ENCODE peak calls at places on chromosomes 13 and 19, in ten cellular contexts. N, W, Y, S, L, O, J, V, Q and X are unnamed samples.

GRCh38 chr19:31258211-31259052 is 90.8 kb downstream of the TSHZ3 start:
- DNase-seq in W (no peak), Y (no peak), Q (no peak), N (no peak), J (no peak), S (no peak), V (peak), L (no peak), O (no peak), X (no peak)

GRCh38 chr19:35442091-35442490 is 6.0 kb upstream of the FFAR2 start:
- DNase-seq in Q (no peak), W (no peak), O (no peak), Y (no peak), L (no peak), J (no peak), V (no peak), S (no peak), N (no peak), X (no peak)

GRCh38 chr13:39892731-39893293 is 237.3 kb downstream of the COG6 start:
- DNase-seq in J (peak), O (no peak), S (peak), V (no peak), N (no peak), Y (peak), W (no peak), L (no peak), Q (no peak), X (no peak)

GRCh38 chr13:33109319-33109718 is 93.1 kb downstream of the KL start:
- DNase-seq in W (no peak), Y (peak), Q (no peak), O (no peak), V (no peak), L (no peak), S (peak), N (no peak), J (no peak), X (no peak)

GRCh38 chr13:28545583-28546333 is 50.8 kb upstream of the FLT1 start:
- DNase-seq in J (no peak), Y (no peak), V (no peak), S (no peak), Q (no peak), O (no peak), W (no peak), N (no peak), L (no peak), X (no peak)

GRCh38 chr13:73933795-73934194 is 200.4 kb downstream of the KLF12 start:
- DNase-seq in J (no peak), S (no peak), N (no peak), Y (no peak), W (no peak), V (no peak), Q (no peak), O (no peak), L (no peak), X (no peak)

GRCh38 chr19:51002542-51003311 is 1.3 kb upstream of the KLK8 start:
- DNase-seq in J (no peak), V (peak), Y (peak), S (peak), L (peak), N (no peak), O (peak), Q (no peak), W (peak), X (peak)

GRCh38 chr13:24208314-24208713 is 47.8 kb downstream of the SPATA13 start:
- DNase-seq in Y (peak), J (no peak), N (peak), V (no peak), O (no peak), Q (no peak), W (no peak), S (peak), L (peak), X (peak)

GRCh38 chr19:49938662-49939061 is 9.4 kb upstream of the NUP62 start:
- DNase-seq in Q (no peak), W (no peak), V (no peak), S (no peak), Y (no peak), J (no peak), O (no peak), L (no peak), N (no peak), X (no peak)

GRCh38 chr13:45916859-45917418 is 65.4 kb upstream of the SIAH3 start:
- DNase-seq in W (no peak), J (no peak), S (no peak), Q (no peak), V (no peak), Y (no peak), L (no peak), O (no peak), N (no peak), X (no peak)

GRCh38 chr19:11495481-11495880 is 10.2 kb downstream of the ZNF653 start:
- DNase-seq in L (no peak), Q (no peak), O (no peak), W (no peak), J (no peak), Y (no peak), N (no peak), V (no peak), S (no peak), X (no peak)

GRCh38 chr13:31477961-31478360 is 261.4 kb upstream of the RXFP2 start:
- DNase-seq in L (no peak), O (no peak), S (peak), N (peak), Q (no peak), V (no peak), W (no peak), J (peak), Y (no peak), X (no peak)
- H3K27ac ChIP-seq in L (no peak), O (no peak), S (peak), N (no peak), Q (no peak), V (no peak), W (no peak), J (peak), Y (no peak), X (no peak)

GRCh38 chr19:55175117-55175867 is 4.8 kb downstream of the SYT5 start:
- DNase-seq in J (no peak), S (no peak), L (no peak), Y (no peak), Q (no peak), V (peak), N (no peak), W (no peak), O (no peak), X (no peak)

GRCh38 chr19:55172741-55173140 is 6.3 kb upstream of the DNAAF3 start:
- DNase-seq in L (no peak), N (peak), V (no peak), S (peak), Q (no peak), Y (no peak), J (no peak), W (no peak), O (no peak), X (peak)

GRCh38 chr19:55173186-55173716 is 6.8 kb upstream of the DNAAF3 start:
- DNase-seq in L (no peak), O (no peak), S (peak), J (no peak), Q (no peak), Y (no peak), V (no peak), N (no peak), W (no peak), X (no peak)

GRCh38 chr19:55174425-55175116 is 5.5 kb downstream of the SYT5 start:
- DNase-seq in W (no peak), Y (no peak), O (no peak), J (no peak), S (no peak), L (no peak), Q (no peak), N (no peak), V (no peak), X (no peak)

DNA sequence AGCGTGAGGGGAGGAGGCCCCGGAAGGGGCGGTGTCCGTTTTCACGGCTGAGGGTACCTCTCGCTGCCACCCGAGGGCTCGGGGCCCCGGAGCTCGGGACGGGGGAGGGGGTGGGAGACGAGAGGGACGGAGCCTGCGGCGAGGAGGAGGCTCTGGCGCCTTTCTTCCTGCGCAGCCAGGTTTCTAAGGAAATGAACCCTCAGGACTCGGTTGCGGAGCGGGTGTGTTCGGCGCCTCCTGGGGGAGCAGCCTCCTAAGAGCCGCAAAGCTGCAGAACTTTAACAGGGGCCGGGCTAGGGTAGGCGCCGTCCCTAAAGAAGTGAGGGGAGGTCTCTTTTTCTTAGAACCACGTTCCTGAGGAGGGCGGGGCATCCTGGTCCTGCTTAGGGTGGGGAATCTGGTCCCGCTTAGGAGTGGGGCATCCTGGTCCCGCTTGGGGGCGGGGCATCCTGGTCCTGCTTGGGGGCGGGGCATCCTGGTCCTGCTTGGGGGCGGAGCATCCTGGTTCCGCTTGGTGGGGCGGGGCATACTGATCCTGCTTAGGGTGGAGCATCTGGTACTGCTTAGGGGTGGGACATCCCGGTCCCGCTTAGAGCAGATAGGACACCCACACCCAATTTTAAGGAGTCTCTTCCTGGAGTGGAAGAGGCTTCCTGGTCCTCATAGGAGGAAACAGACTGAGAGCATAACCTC is 6.2 kb downstream of the SYT5 start:
- DNase-seq in N (peak), J (peak), S (peak), Q (no peak), Y (peak), W (peak), V (peak), O (peak), L (peak), X (peak)
- TF ChIP-seq EZH2 in N (no peak), J (no peak), S (no peak), Q (no peak), Y (no peak), W (no peak), V (no peak), O (no peak), L (no peak), X (no peak)

DNA sequence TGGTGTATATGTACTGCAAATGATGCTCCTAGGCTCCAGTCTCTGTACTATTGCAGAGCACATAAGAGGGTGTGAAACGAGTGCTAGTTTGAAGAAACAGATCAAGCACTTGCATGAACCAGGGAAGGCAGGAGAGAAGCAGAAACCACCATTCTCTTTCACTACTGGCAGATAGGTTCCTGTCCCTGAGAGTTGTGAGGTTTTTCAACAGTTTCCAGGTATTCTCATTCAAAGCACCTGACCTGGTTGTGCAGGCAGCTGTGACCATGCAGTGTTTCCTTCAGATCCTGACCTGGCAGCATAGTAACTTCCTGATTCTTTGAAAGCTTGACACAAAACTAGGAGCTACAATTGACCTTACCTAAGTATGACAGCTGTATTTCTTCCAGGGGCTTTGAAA is 164.9 kb downstream of the UFM1 start:
- DNase-seq in Y (no peak), O (no peak), N (no peak), S (no peak), J (no peak), W (no peak), L (no peak), V (no peak), Q (no peak), X (no peak)
- H3K27ac ChIP-seq in Y (no peak), O (no peak), N (no peak), S (no peak), J (no peak), W (no peak), L (no peak), V (no peak), Q (no peak), X (no peak)

GRCh38 chr19:18225355-18225701 is 910 bp downstream of the PDE4C start:
- DNase-seq in V (no peak), L (no peak), Y (no peak), N (no peak), S (no peak), Q (no peak), W (no peak), J (no peak), O (no peak), X (no peak)
- TF ChIP-seq EZH2 in V (peak), L (no peak), Y (peak), N (peak), S (no peak), Q (no peak), W (no peak), J (no peak), O (peak), X (no peak)

GRCh38 chr19:14496849-14497346 is 971 bp upstream of the GIPC1 start:
- DNase-seq in V (no peak), W (no peak), O (no peak), L (no peak), S (peak), N (no peak), J (no peak), Y (no peak), Q (no peak), X (no peak)

GRCh38 chr19:14495678-14496028 is 274 bp downstream of the GIPC1 start:
- DNase-seq in Y (no peak), S (no peak), O (no peak), Q (no peak), J (no peak), V (no peak), L (no peak), W (no peak), N (no peak), X (no peak)

GRCh38 chr19:14494451-14494850 is 1.5 kb downstream of the GIPC1 start:
- DNase-seq in W (no peak), N (no peak), O (no peak), Y (no peak), S (no peak), J (no peak), L (no peak), V (no peak), Q (no peak), X (no peak)

GRCh38 chr19:14496029-14496848 is at the start of gene GIPC1:
- DNase-seq in N (peak), W (peak), J (peak), Q (peak), L (peak), O (peak), V (peak), Y (peak), S (peak), X (peak)

DNA sequence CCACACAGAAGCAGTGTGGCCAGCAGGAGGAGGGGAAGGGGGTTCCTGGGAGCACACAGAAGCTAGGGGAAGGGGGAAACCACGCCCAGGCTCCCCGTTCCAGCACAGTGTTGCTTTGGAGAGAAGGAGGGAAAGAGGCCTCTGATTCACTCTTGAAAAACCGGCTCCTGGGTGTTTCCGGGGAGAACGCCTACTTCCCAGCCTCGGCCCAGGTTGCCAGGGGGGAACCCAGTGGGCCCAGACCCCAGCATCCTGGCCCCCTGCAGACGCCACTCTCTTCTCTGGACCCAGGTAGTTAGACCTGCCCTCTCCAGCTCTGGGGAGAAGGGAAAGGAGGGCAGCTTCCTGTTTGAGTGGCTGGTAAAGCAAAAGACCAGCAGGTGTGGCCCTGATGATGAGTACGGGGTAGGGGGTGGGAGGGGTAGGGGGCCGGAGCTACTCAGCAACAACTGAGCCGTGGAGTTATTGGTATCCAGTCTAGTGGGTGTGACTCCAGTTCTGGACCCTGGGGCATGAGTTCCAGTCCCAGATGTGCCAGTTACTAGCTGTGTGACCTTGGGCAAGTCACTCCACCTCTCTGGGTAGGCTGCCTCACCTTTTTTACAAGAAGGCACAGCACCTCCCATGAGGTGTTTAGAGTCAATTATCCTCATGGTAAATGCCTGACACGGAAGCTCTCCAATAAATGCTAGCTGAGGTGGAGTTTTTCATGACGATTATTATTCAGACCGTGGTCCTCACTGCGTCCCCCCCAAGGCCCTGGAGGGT is 833 bp downstream of the GIPC1 start:
- DNase-seq in Y (no peak), Q (no peak), S (peak), L (no peak), O (no peak), J (no peak), N (no peak), W (peak), V (no peak), X (peak)
- H3K27ac ChIP-seq in Y (peak), Q (no peak), S (peak), L (peak), O (no peak), J (no peak), N (peak), W (peak), V (peak), X (peak)

GRCh38 chr19:13024958-13025653 is 29.8 kb downstream of the NFIX start:
- DNase-seq in L (no peak), O (peak), W (no peak), S (peak), J (no peak), N (peak), V (peak), Q (no peak), Y (no peak), X (peak)
- TF ChIP-seq EZH2 in L (no peak), O (peak), W (no peak), S (no peak), J (no peak), N (no peak), V (peak), Q (no peak), Y (no peak), X (no peak)

GRCh38 chr13:98450495-98451167 is 126.3 kb downstream of the STK24 start:
- DNase-seq in O (no peak), V (peak), Y (peak), J (no peak), S (peak), W (no peak), L (no peak), N (peak), Q (no peak), X (no peak)
- H3K27ac ChIP-seq in O (peak), V (peak), Y (peak), J (peak), S (peak), W (no peak), L (no peak), N (peak), Q (no peak), X (no peak)

GRCh38 chr19:47853003-47853402 is 6.0 kb upstream of the TPRX2 start:
- DNase-seq in Y (no peak), L (no peak), Q (no peak), V (no peak), N (no peak), J (no peak), W (no peak), O (no peak), S (no peak), X (no peak)

GRCh38 chr19:47848425-47848824 is 10.6 kb upstream of the TPRX2 start:
- DNase-seq in S (no peak), L (no peak), J (no peak), O (no peak), Q (no peak), V (no peak), N (no peak), W (no peak), Y (no peak), X (no peak)

GRCh38 chr19:47854459-47854858 is 4.6 kb upstream of the TPRX2 start:
- DNase-seq in V (no peak), Q (no peak), Y (no peak), L (no peak), N (no peak), J (no peak), O (no peak), S (no peak), W (no peak), X (no peak)

DNA sequence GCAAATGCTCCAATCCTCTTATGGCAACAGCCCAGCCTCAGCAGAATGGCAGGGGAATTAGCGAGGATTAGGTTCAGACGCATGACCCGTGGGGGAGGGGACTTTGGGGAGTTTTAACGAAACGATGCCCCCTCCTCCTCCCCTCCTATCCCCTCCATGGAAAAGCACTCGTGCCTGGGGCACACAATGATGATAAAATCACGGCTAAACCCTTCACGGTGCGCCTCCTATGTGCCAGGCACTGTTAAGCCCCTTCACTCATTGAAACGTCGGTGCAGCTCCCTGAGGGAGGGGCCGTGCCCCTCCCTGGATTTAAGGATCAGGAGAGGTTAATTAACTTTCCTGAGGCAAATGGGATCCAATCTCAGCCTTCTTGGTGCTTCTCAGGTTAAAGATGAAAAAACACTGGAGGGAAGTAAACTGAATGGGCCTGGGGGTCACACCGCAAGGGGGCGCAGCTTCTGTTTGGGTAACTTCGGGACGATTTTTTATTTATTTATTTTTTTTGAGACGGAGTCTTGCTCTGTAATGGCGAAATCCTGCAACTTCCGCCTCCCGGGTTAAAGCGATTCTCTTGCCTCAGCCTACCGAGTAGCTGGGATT is 10.1 kb upstream of the TPRX2 start:
- DNase-seq in N (no peak), Y (peak), W (peak), V (peak), J (no peak), Q (no peak), O (peak), L (peak), S (peak), X (no peak)
- TF ChIP-seq EZH2 in N (no peak), Y (no peak), W (no peak), V (no peak), J (no peak), Q (no peak), O (no peak), L (no peak), S (peak), X (no peak)

GRCh38 chr13:99967884-99968520 is 3.6 kb downstream of the ZIC5 start:
- DNase-seq in L (no peak), V (peak), Y (peak), N (no peak), W (no peak), O (peak), S (no peak), J (no peak), Q (no peak), X (no peak)

GRCh38 chr13:99965329-99966000 is 6.1 kb downstream of the ZIC5 start:
- DNase-seq in S (no peak), J (no peak), W (no peak), N (no peak), O (no peak), Q (no peak), Y (no peak), L (no peak), V (no peak), X (no peak)

GRCh38 chr13:99968521-99969367 is 2.8 kb downstream of the ZIC5 start:
- DNase-seq in O (peak), N (no peak), S (peak), L (no peak), J (no peak), V (peak), Q (no peak), W (peak), Y (peak), X (no peak)

GRCh38 chr13:99969368-99969933 is 2.1 kb downstream of the ZIC5 start:
- DNase-seq in Y (no peak), W (no peak), L (no peak), O (peak), V (no peak), N (no peak), Q (no peak), J (no peak), S (no peak), X (no peak)

DNA sequence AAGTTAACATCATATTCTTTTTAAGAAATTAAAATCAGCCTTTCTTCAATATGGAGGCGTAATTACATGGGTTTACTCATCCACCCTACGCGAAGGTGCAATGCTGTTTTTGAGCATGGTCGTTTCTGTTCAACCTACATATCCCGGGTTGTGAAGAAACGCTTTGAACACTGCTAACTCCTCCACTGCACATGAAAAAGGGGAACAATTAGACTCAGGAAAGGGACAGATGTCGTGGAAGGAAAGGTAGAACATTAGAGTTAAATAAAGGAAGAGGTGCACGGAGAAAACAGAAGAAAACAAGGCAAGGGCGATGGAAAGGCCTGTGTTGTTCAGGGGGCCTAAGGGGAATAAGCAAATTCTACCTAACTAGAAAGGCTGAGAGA is 4.1 kb downstream of the ZIC5 start:
- DNase-seq in J (no peak), L (no peak), N (no peak), S (no peak), Y (no peak), O (peak), V (no peak), W (no peak), Q (no peak), X (no peak)
- H3K27ac ChIP-seq in J (peak), L (peak), N (no peak), S (no peak), Y (peak), O (peak), V (no peak), W (no peak), Q (no peak), X (no peak)